ENCODE peak calls at places on chromosomes 2 and 18, in nine cellular contexts. H is ovary, U is BJ, O is IMR-90, R is RWPE1, F is AG09319, E is GM13977, G is mesothelial cell of epicardium, M is prostate gland. I is an unnamed sample.

GRCh38 chr2:174535083-174535482 is 48.3 kb upstream of the GPR155 start:
- DNase-seq in H (no peak), U (no peak), O (no peak), R (no peak), F (no peak), E (no peak), G (no peak), M (no peak), I (no peak)

GRCh38 chr2:68193774-68194372 is 36.2 kb downstream of the PNO1 start:
- DNase-seq in H (no peak), U (peak; percentile 18), O (peak; percentile 77), R (peak; percentile 59), F (no peak), E (no peak), G (no peak), M (no peak), I (no peak)

GRCh38 chr18:36364911-36365624 is 67.6 kb downstream of the FHOD3 start:
- DNase-seq in H (no peak), U (no peak), O (no peak), R (no peak), F (no peak), E (no peak), G (no peak), M (no peak), I (no peak)

GRCh38 chr2:191245869-191246531 is 796 bp downstream of the MYO1B start:
- DNase-seq in H (peak; percentile 76), U (no peak), O (peak; percentile 75), R (peak; percentile 74), F (no peak), E (peak; percentile 18), G (peak; percentile 74), M (peak; percentile 52), I (peak; percentile 89)

GRCh38 chr2:199985625-199986207 is 30.3 kb downstream of the MAIP1 start:
- DNase-seq in H (peak; percentile 41), U (no peak), O (peak; percentile 81), R (peak; percentile 39), F (no peak), E (no peak), G (peak; percentile 40), M (peak; percentile 31), I (peak; percentile 58)

GRCh38 chr18:40962784-40963183 is 992.2 kb upstream of the PIK3C3 start:
- DNase-seq in H (no peak), U (no peak), O (peak; percentile 7), R (no peak), F (no peak), E (no peak), G (no peak), M (no peak), I (no peak)

GRCh38 chr2:88735853-88736252 is 44.4 kb downstream of the RPIA start:
- DNase-seq in H (no peak), U (no peak), O (no peak), R (peak; percentile 28), F (no peak), E (no peak), G (no peak), M (no peak), I (no peak)

GRCh38 chr2:177460973-177461585 is 68.5 kb downstream of the AGPS start:
- DNase-seq in H (no peak), U (no peak), O (no peak), R (no peak), F (no peak), E (no peak), G (no peak), M (no peak), I (no peak)

GRCh38 chr18:42707080-42707479 is 408.4 kb downstream of the RIT2 start:
- DNase-seq in H (no peak), U (no peak), O (no peak), R (no peak), F (no peak), E (no peak), G (no peak), M (no peak), I (no peak)

GRCh38 chr2:127102464-127103242 is 4.3 kb downstream of the BIN1 start:
- DNase-seq in H (no peak), U (no peak), O (no peak), R (no peak), F (no peak), E (no peak), G (no peak), M (no peak), I (no peak)

GRCh38 chr2:111022630-111023029 is 98.1 kb upstream of the BCL2L11 start:
- DNase-seq in H (no peak), U (no peak), O (no peak), R (no peak), F (no peak), E (no peak), G (no peak), M (no peak), I (no peak)

GRCh38 chr2:48112911-48113687 is 206.8 kb upstream of the FBXO11 start:
- DNase-seq in H (no peak), U (no peak), O (peak; percentile 17), R (no peak), F (no peak), E (no peak), G (no peak), M (no peak), I (no peak)

GRCh38 chr2:75277111-75277510 is 77.8 kb upstream of the TACR1 start:
- DNase-seq in H (no peak), U (peak; percentile 36), O (peak; percentile 61), R (peak; percentile 26), F (no peak), E (no peak), G (no peak), M (no peak), I (no peak)

GRCh38 chr2:14256890-14257289 is 375.6 kb upstream of the LRATD1 start:
- DNase-seq in H (no peak), U (no peak), O (no peak), R (peak; percentile 12), F (no peak), E (no peak), G (no peak), M (no peak), I (no peak)

DNA sequence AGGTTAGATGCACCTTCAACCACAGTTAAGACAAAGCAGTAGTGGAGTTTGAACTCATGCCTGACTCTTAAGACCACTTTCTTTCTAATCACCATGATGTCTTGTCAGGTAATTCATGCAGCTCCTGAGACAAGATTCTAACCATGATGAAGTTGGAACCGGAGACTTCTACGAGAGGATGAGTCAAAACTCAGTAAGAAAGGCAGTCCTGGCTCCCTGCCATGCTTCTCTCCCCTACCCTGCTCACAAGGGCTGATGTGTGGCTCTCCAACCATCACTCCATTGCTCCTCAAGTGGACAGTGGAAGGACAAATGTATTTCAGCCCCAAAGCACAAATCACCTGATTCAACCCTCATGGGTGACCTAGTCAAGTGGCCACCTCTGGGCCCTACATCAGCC is 3.2 kb downstream of the CYRIA start:
- DNase-seq in H (no peak), U (no peak), O (peak; percentile 71), R (no peak), F (no peak), E (no peak), G (no peak), M (no peak), I (no peak)
- TF ChIP-seq CTCF in H (no peak), U (no peak), O (no peak), R (no peak), F (no peak), E (no peak), G (no peak), M (no peak), I (no peak)

GRCh38 chr18:74291771-74292540 is at the start of gene CYB5A:
- DNase-seq in H (peak; percentile 99), U (peak; percentile 60), O (peak; percentile 93), R (peak; percentile 100), F (peak; percentile 94), E (peak; percentile 99), G (peak; percentile 100), M (peak; percentile 98), I (peak; percentile 99)
- TF ChIP-seq CTCF in H (no peak), U (no peak), O (no peak), R (no peak), F (no peak), E (no peak), G (no peak), M (no peak), I (no peak)

GRCh38 chr18:6652098-6652497 is 77.4 kb upstream of the ARHGAP28 start:
- DNase-seq in H (no peak), U (no peak), O (no peak), R (no peak), F (no peak), E (no peak), G (no peak), M (peak; percentile 33), I (no peak)

GRCh38 chr18:6645246-6645645 is 84.3 kb upstream of the ARHGAP28 start:
- DNase-seq in H (no peak), U (no peak), O (no peak), R (no peak), F (no peak), E (no peak), G (no peak), M (no peak), I (no peak)

GRCh38 chr18:6650756-6651155 is 78.8 kb upstream of the ARHGAP28 start:
- DNase-seq in H (no peak), U (no peak), O (no peak), R (no peak), F (no peak), E (no peak), G (no peak), M (no peak), I (no peak)

GRCh38 chr18:6650063-6650462 is 79.5 kb upstream of the ARHGAP28 start:
- DNase-seq in H (no peak), U (no peak), O (no peak), R (no peak), F (no peak), E (no peak), G (no peak), M (no peak), I (no peak)

DNA sequence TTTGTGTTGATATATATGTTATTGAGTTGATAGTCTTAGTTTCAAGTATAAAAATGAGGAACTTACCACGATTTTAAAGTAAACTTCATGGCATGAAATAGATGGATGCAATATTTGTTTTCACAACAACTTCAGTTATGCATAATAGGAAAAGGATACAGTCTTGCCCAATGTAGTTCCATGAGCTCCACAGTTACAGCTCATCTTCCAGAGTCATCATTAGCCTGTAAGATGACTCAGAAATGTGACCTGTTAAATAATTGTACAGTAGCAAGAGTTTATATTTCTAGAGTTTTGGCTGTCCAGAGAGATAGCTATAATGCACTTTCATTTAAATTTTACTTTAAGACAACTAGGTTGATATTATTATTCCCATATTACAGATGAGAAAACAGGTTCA is 80.9 kb upstream of the ARHGAP28 start:
- DNase-seq in H (no peak), U (no peak), O (peak; percentile 53), R (no peak), F (no peak), E (no peak), G (no peak), M (no peak), I (no peak)
- TF ChIP-seq CTCF in H (no peak), U (no peak), O (no peak), R (no peak), F (no peak), E (no peak), G (no peak), M (no peak), I (no peak)

GRCh38 chr2:108889907-108890306 is 99.1 kb downstream of the EDAR start:
- DNase-seq in H (no peak), U (no peak), O (no peak), R (no peak), F (no peak), E (no peak), G (no peak), M (no peak), I (no peak)

DNA sequence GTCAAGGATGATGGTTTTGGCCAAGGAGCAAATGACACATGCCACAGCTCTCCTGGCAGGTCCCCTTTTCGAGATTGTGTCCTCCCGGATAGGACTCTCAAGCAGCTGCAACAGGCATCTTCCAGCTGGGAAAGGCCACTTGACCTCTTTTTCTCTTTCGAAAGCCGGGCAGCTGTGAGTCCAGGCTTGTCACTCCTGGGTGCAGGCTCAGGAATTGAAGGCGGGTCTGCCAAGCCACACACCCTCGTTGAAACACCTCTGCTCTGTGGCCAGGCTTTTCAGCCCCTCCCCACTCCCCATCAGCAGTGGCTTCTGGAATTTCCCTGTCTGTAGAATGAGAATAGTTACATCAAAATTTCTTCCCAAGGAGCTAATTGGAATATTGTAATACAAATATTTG is 98.1 kb downstream of the CCDC138 start:
- DNase-seq in H (no peak), U (no peak), O (no peak), R (no peak), F (no peak), E (no peak), G (no peak), M (no peak), I (no peak)
- TF ChIP-seq CTCF in H (no peak), U (no peak), O (no peak), R (no peak), F (no peak), E (no peak), G (no peak), M (no peak), I (no peak)